ENCODE peak calls at places on chromosomes 7 and 10, in six cellular contexts. J, O, E, W, H and V are unnamed samples.
A peak's percentile ranks its signal among the peaks of the same experiment; 100 is the strongest.

GRCh38 chr7:49001610-49002033 is 77.3 kb downstream of the CDC14C start:
- DNase-seq in W (peak; percentile 45), J (no peak), H (no peak), E (peak; percentile 1), O (no peak), V (peak; percentile 30)

GRCh38 chr7:68399991-68400590 is 1198.2 kb upstream of the AUTS2 start:
- DNase-seq in W (no peak), O (no peak), J (no peak), H (no peak), E (no peak), V (no peak)

GRCh38 chr7:155705656-155706360 is 61.3 kb downstream of the RBM33 start:
- DNase-seq in W (no peak), H (no peak), E (no peak), O (no peak), J (no peak), V (no peak)

GRCh38 chr10:92239600-92240288 is 51.1 kb downstream of the CPEB3 start:
- DNase-seq in W (no peak), J (peak; percentile 19), H (peak; percentile 58), E (peak; percentile 23), O (peak; percentile 68), V (peak; percentile 88)

GRCh38 chr10:34584164-34584563 is 230.9 kb downstream of the PARD3 start:
- DNase-seq in O (no peak), H (no peak), W (no peak), E (peak; percentile 93), J (peak; percentile 7), V (no peak)

GRCh38 chr10:50417906-50418697 is 166.8 kb upstream of the ASAH2 start:
- DNase-seq in W (peak; percentile 92), E (peak; percentile 84), O (peak; percentile 58), J (peak; percentile 21), H (peak; percentile 52), V (peak; percentile 93)

GRCh38 chr7:135333196-135333595 is 99.6 kb downstream of the STRA8 start:
- DNase-seq in W (peak; percentile 36), H (no peak), E (no peak), O (no peak), J (no peak), V (peak; percentile 51)

GRCh38 chr7:74092964-74093339 is 9.3 kb downstream of the LIMK1 start:
- DNase-seq in W (no peak), O (no peak), E (peak; percentile 55), H (peak; percentile 48), J (no peak), V (peak; percentile 92)

GRCh38 chr7:30238721-30239441 is 45.5 kb upstream of the ZNRF2 start:
- DNase-seq in J (peak; percentile 88), O (peak; percentile 89), E (peak; percentile 54), W (peak; percentile 55), H (no peak), V (no peak)

GRCh38 chr10:35463105-35463867 is 127.0 kb downstream of the CCNY start:
- DNase-seq in J (no peak), H (no peak), W (no peak), O (no peak), E (no peak), V (no peak)

GRCh38 chr7:34011017-34011680 is 105.8 kb downstream of the BMPER start:
- DNase-seq in O (no peak), H (no peak), W (no peak), J (no peak), E (peak; percentile 63), V (no peak)

GRCh38 chr7:108103566-108104298 is 26.4 kb downstream of the LAMB4 start:
- DNase-seq in H (no peak), O (no peak), E (peak; percentile 60), J (no peak), W (peak; percentile 48), V (no peak)

GRCh38 chr10:5685764-5686240 is 1.2 kb downstream of the TASOR2 start:
- DNase-seq in E (peak; percentile 31), O (no peak), H (no peak), W (no peak), J (no peak), V (no peak)

GRCh38 chr7:5695709-5696345 is 85.6 kb downstream of the RNF216 start:
- DNase-seq in J (no peak), E (peak; percentile 90), O (no peak), H (peak; percentile 48), W (no peak), V (no peak)

GRCh38 chr10:43137701-43137970 is 609 bp upstream of the CSGALNACT2 start:
- DNase-seq in E (peak; percentile 50), J (no peak), W (peak; percentile 32), O (no peak), H (peak; percentile 70), V (peak; percentile 96)

GRCh38 chr10:129416136-129416530 is 50.9 kb upstream of the MGMT start:
- DNase-seq in H (no peak), E (no peak), J (no peak), O (no peak), W (no peak), V (no peak)

GRCh38 chr10:132611986-132612385 is 74.4 kb downstream of the INPP5A start:
- DNase-seq in E (no peak), H (peak; percentile 12), O (no peak), W (no peak), J (no peak), V (peak; percentile 86)

GRCh38 chr7:112067205-112067604 is 139.0 kb downstream of the DOCK4 start:
- DNase-seq in O (no peak), W (no peak), E (no peak), J (no peak), H (no peak), V (no peak)

GRCh38 chr10:24912214-24912613 is 40.2 kb downstream of the PRTFDC1 start:
- DNase-seq in J (no peak), W (no peak), O (no peak), H (no peak), E (peak; percentile 58), V (no peak)

GRCh38 chr10:70174058-70174741 is 3.9 kb upstream of the SAR1A start:
- DNase-seq in O (no peak), W (no peak), H (no peak), J (no peak), E (no peak), V (peak; percentile 39)

GRCh38 chr7:68176974-68177373 is 1180.3 kb downstream of the TYW1 start:
- DNase-seq in H (no peak), O (peak; percentile 64), W (peak; percentile 84), E (peak; percentile 51), J (peak; percentile 46), V (peak; percentile 57)

GRCh38 chr7:90719159-90719558 is 123.0 kb downstream of the CDK14 start:
- DNase-seq in W (no peak), H (no peak), J (no peak), O (no peak), E (no peak), V (no peak)

GRCh38 chr7:148044173-148044572 is 546.4 kb upstream of the C7orf33 start:
- DNase-seq in H (no peak), E (no peak), O (no peak), J (no peak), W (no peak), V (no peak)

GRCh38 chr10:116621476-116621875 is 723 bp downstream of the PNLIPRP2 start:
- DNase-seq in J (no peak), O (no peak), W (no peak), E (no peak), H (no peak), V (no peak)

GRCh38 chr10:114706458-114707055 is 48.5 kb upstream of the ABLIM1 start:
- DNase-seq in W (no peak), O (no peak), J (no peak), H (no peak), E (no peak), V (no peak)

GRCh38 chr7:117048854-117049321 is 95.6 kb downstream of the ST7 start:
- DNase-seq in E (no peak), O (no peak), J (no peak), H (no peak), W (no peak), V (no peak)

DNA sequence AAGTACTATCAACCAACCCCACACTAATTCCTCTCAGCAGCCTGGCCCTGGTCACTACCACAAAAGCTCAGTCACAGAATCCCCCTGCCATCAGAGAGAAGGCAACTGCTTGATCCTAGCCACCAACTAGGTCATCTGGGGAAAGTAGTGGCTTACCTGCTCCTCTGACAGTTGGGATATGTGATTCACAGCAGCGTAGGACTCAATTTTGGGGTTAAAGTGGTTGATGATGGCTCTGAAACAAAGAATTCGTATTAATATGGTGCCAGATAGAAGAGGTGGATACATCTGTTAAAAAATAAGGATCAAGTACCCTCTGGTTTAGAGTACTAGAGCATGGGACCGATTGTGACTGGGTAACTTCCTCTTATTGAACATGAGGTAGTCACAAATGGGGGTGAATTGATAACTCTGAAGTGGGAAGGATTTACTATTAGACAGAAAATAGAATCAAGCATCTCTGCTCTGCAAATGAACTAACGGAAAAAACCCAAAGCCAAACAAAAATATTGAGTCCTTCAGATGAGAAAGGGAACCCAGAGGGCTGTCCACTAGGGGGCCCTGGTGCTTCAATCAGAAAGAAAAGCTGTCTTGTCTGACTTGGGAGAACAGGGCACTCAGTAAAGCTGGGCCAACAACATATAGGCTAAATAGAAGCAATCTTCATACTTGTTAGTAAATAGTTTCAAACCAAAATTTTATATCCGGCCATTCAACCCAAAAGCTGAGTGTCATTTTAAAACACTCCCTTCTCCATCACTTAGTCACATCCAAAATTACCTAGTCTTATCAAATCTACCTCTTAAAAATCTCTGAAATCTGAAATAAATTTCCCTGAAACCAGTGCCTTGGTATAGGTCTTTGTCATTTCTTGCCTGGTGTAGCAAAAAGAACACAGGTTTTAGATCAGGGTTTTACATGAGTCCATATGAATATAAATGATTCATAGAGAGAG is 45.9 kb upstream of the KCNIP2 start:
- DNase-seq in O (peak; percentile 75), H (peak; percentile 38), J (peak; percentile 62), E (peak; percentile 91), W (peak; percentile 73), V (peak; percentile 90)
- TF ChIP-seq CTCF in O (peak; percentile 68), H (peak; percentile 20), J (peak; percentile 72), E (peak; percentile 96), W (peak; percentile 93), V (peak; percentile 96)

DNA sequence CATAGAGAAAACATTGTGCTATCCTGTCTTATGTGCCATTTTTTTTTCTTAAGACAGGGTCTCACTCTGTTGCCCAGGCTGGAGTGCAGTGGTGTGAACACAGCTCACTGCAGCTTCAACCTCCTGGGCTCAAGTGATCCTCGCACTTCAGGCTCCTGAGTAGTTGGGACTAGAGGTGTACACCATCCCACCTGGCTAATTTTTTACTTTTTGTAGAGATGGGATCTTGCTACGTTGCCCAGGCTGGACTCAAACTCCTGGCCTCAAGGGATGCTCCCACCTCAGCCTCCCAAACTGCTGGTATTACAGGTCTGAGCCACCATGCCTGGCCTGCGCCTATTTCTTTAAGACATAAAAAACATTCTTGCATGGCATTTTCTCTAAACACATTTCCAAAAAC is 20.6 kb downstream of the LYZL1 start:
- DNase-seq in J (no peak), H (no peak), O (no peak), E (no peak), W (no peak), V (no peak)
- H3K4me3 ChIP-seq in J (no peak overlapping the region), H (no peak overlapping the region), O (no peak overlapping the region), E (no peak overlapping the region), W (no peak overlapping the region), V (no peak overlapping the region)

GRCh38 chr7:103528152-103528551 is 82.1 kb upstream of the SLC26A5 start:
- DNase-seq in E (peak; percentile 2), O (no peak), J (no peak), W (no peak), H (no peak), V (no peak)

GRCh38 chr7:103521917-103522316 is 75.9 kb upstream of the SLC26A5 start:
- DNase-seq in E (peak; percentile 2), J (no peak), H (no peak), O (no peak), W (no peak), V (no peak)

GRCh38 chr7:103524042-103524907 is 78.3 kb upstream of the SLC26A5 start:
- DNase-seq in W (peak; percentile 45), O (no peak), J (no peak), E (peak; percentile 75), H (no peak), V (no peak)
- TF ChIP-seq CTCF in W (peak; percentile 52), O (peak; percentile 50), J (peak; percentile 14), E (peak; percentile 59), H (no peak), V (peak; percentile 55)

GRCh38 chr7:84193787-84194186 is 802 bp downstream of the SEMA3A start:
- DNase-seq in H (no peak), W (no peak), O (no peak), J (no peak), E (no peak), V (no peak)
- H3K4me3 ChIP-seq in H (peak overlapping the region; percentile 32), W (peak overlapping the region; percentile 69), O (no peak overlapping the region), J (no peak overlapping the region), E (peak overlapping the region; percentile 69), V (peak overlapping the region; percentile 75)